ENCODE peak calls at places on chromosomes 12 and 14, in ten cellular contexts. One of them, this sample, is unnamed. For H3K9me3 and H3K4me1, the result is how much of the 10 kb centered on the place peaks cover.

GRCh38 chr14:61217516-61217915 is 63.6 kb downstream of the TMEM30B start:
- DNase-seq in PC-9: no peak
- DNase-seq in SK-N-SH: no peak
- DNase-seq in neural progenitor cell: no peak
- DNase-seq in IMR-90: no peak
- DNase-seq in Karpas-422: no peak
- DNase-seq in A549: no peak
- DNase-seq in DND-41: no peak
- DNase-seq in GM23248: peak
- DNase-seq in PC-3: no peak
- DNase-seq in this sample: no peak

GRCh38 chr14:74609721-74610120 is 2.3 kb downstream of the LTBP2 start:
- DNase-seq in PC-9: no peak
- DNase-seq in SK-N-SH: no peak
- DNase-seq in neural progenitor cell: no peak
- DNase-seq in IMR-90: peak
- DNase-seq in Karpas-422: no peak
- DNase-seq in A549: peak
- DNase-seq in DND-41: no peak
- DNase-seq in GM23248: peak
- DNase-seq in PC-3: no peak
- DNase-seq in this sample: no peak

GRCh38 chr12:86710110-86710509 is 453.9 kb upstream of the MGAT4C start:
- DNase-seq in PC-9: no peak
- DNase-seq in SK-N-SH: no peak
- DNase-seq in neural progenitor cell: no peak
- DNase-seq in IMR-90: peak
- DNase-seq in Karpas-422: no peak
- DNase-seq in A549: no peak
- DNase-seq in DND-41: no peak
- DNase-seq in GM23248: no peak
- DNase-seq in PC-3: no peak
- DNase-seq in this sample: no peak

GRCh38 chr12:46369474-46370379 is 2.8 kb downstream of the SLC38A2 start:
- DNase-seq in PC-9: no peak
- DNase-seq in SK-N-SH: no peak
- DNase-seq in neural progenitor cell: no peak
- DNase-seq in IMR-90: no peak
- DNase-seq in Karpas-422: no peak
- DNase-seq in A549: no peak
- DNase-seq in DND-41: no peak
- DNase-seq in GM23248: no peak
- DNase-seq in PC-3: no peak
- DNase-seq in this sample: no peak

GRCh38 chr14:50060871-50061663 is 55.3 kb downstream of the VCPKMT start:
- DNase-seq in PC-9: peak
- DNase-seq in SK-N-SH: peak
- DNase-seq in neural progenitor cell: no peak
- DNase-seq in IMR-90: peak
- DNase-seq in Karpas-422: no peak
- DNase-seq in A549: peak
- DNase-seq in DND-41: peak
- DNase-seq in GM23248: peak
- DNase-seq in PC-3: peak
- DNase-seq in this sample: peak

GRCh38 chr12:99619389-99620158 is 28.0 kb upstream of the GARIN6 start:
- DNase-seq in PC-9: no peak
- DNase-seq in SK-N-SH: peak
- DNase-seq in neural progenitor cell: peak
- DNase-seq in IMR-90: peak
- DNase-seq in Karpas-422: peak
- DNase-seq in A549: peak
- DNase-seq in DND-41: peak
- DNase-seq in GM23248: peak
- DNase-seq in PC-3: peak
- DNase-seq in this sample: peak

GRCh38 chr14:52042371-52043037 is 26.4 kb downstream of the NID2 start:
- DNase-seq in PC-9: no peak
- DNase-seq in SK-N-SH: no peak
- DNase-seq in neural progenitor cell: no peak
- DNase-seq in IMR-90: no peak
- DNase-seq in Karpas-422: no peak
- DNase-seq in A549: no peak
- DNase-seq in DND-41: no peak
- DNase-seq in GM23248: no peak
- DNase-seq in PC-3: no peak
- DNase-seq in this sample: no peak

GRCh38 chr12:94873368-94874085 is 130.0 kb downstream of the NDUFA12 start:
- DNase-seq in PC-9: no peak
- DNase-seq in SK-N-SH: peak
- DNase-seq in neural progenitor cell: peak
- DNase-seq in IMR-90: no peak
- DNase-seq in Karpas-422: no peak
- DNase-seq in A549: no peak
- DNase-seq in DND-41: no peak
- DNase-seq in GM23248: peak
- DNase-seq in PC-3: no peak
- DNase-seq in this sample: no peak

GRCh38 chr12:26608706-26609105 is 224.3 kb downstream of the ITPR2 start:
- DNase-seq in PC-9: no peak
- DNase-seq in SK-N-SH: no peak
- DNase-seq in neural progenitor cell: no peak
- DNase-seq in IMR-90: no peak
- DNase-seq in Karpas-422: no peak
- DNase-seq in A549: no peak
- DNase-seq in DND-41: no peak
- DNase-seq in GM23248: peak
- DNase-seq in PC-3: no peak
- DNase-seq in this sample: no peak

GRCh38 chr14:41285193-41285748 is 321.4 kb upstream of the LRFN5 start:
- DNase-seq in PC-9: peak
- DNase-seq in SK-N-SH: no peak
- DNase-seq in neural progenitor cell: peak
- DNase-seq in IMR-90: peak
- DNase-seq in Karpas-422: peak
- DNase-seq in A549: peak
- DNase-seq in DND-41: peak
- DNase-seq in GM23248: peak
- DNase-seq in PC-3: peak
- DNase-seq in this sample: peak

GRCh38 chr12:3328571-3328970 is 162.4 kb upstream of the PRMT8 start:
- DNase-seq in PC-9: no peak
- DNase-seq in SK-N-SH: no peak
- DNase-seq in neural progenitor cell: no peak
- DNase-seq in IMR-90: no peak
- DNase-seq in Karpas-422: no peak
- DNase-seq in A549: no peak
- DNase-seq in DND-41: no peak
- DNase-seq in GM23248: no peak
- DNase-seq in PC-3: no peak
- DNase-seq in this sample: no peak

GRCh38 chr12:92059976-92060375 is 85.7 kb downstream of the BTG1 start:
- DNase-seq in PC-9: no peak
- DNase-seq in SK-N-SH: no peak
- DNase-seq in neural progenitor cell: no peak
- DNase-seq in IMR-90: peak
- DNase-seq in Karpas-422: no peak
- DNase-seq in A549: no peak
- DNase-seq in DND-41: no peak
- DNase-seq in GM23248: peak
- DNase-seq in PC-3: peak
- DNase-seq in this sample: peak

GRCh38 chr12:94457331-94457730 is 2.3 kb downstream of the CEP83 start:
- DNase-seq in PC-9: no peak
- DNase-seq in SK-N-SH: no peak
- DNase-seq in neural progenitor cell: no peak
- DNase-seq in IMR-90: no peak
- DNase-seq in Karpas-422: no peak
- DNase-seq in A549: no peak
- DNase-seq in DND-41: no peak
- DNase-seq in GM23248: peak
- DNase-seq in PC-3: no peak
- DNase-seq in this sample: no peak

GRCh38 chr12:29145372-29146170 is 3.5 kb upstream of the FAR2 start:
- DNase-seq in PC-9: no peak
- DNase-seq in SK-N-SH: no peak
- DNase-seq in neural progenitor cell: peak
- DNase-seq in IMR-90: no peak
- DNase-seq in Karpas-422: peak
- DNase-seq in A549: no peak
- DNase-seq in DND-41: no peak
- DNase-seq in GM23248: no peak
- DNase-seq in PC-3: no peak
- DNase-seq in this sample: no peak

GRCh38 chr14:55438066-55438683 is 2.2 kb downstream of the TBPL2 start:
- DNase-seq in PC-9: no peak
- DNase-seq in SK-N-SH: peak
- DNase-seq in neural progenitor cell: peak
- DNase-seq in IMR-90: peak
- DNase-seq in Karpas-422: peak
- DNase-seq in A549: peak
- DNase-seq in DND-41: peak
- DNase-seq in GM23248: peak
- DNase-seq in PC-3: peak
- DNase-seq in this sample: peak

GRCh38 chr14:89249296-89249565 is 167.8 kb downstream of the FOXN3 start:
- DNase-seq in PC-9: no peak
- DNase-seq in SK-N-SH: no peak
- DNase-seq in neural progenitor cell: no peak
- DNase-seq in IMR-90: peak
- DNase-seq in Karpas-422: no peak
- DNase-seq in A549: no peak
- DNase-seq in DND-41: no peak
- DNase-seq in GM23248: no peak
- DNase-seq in PC-3: peak
- DNase-seq in this sample: no peak

DNA sequence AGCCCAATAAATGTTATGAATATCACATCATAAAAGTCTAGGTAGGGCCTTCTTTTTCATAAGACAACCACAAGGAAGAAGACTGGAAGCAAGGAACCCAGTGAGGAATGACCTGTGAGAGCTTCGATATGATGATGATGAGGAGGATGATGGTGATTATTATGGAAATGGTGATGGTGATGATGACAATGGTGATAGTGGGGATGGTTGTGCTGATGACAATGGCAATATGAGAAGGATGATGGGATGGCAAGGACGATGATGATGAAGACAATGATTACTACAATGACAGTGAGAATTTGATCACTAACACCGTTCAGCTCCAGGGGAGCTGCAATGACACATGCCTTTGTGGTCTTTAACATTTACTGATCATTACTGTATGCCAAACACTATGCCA is 7.7 kb upstream of the CKAP4 start:
- DNase-seq in PC-9: no peak
- DNase-seq in SK-N-SH: no peak
- DNase-seq in neural progenitor cell: no peak
- DNase-seq in IMR-90: no peak
- DNase-seq in Karpas-422: no peak
- DNase-seq in A549: no peak
- DNase-seq in DND-41: no peak
- DNase-seq in GM23248: no peak
- DNase-seq in PC-3: no peak
- DNase-seq in this sample: no peak
- H3K4me2 ChIP-seq in PC-9: no peak
- H3K4me2 ChIP-seq in SK-N-SH: no peak
- H3K4me2 ChIP-seq in neural progenitor cell: no peak
- H3K4me2 ChIP-seq in IMR-90: no peak
- H3K4me2 ChIP-seq in Karpas-422: no peak
- H3K4me2 ChIP-seq in A549: no peak
- H3K4me2 ChIP-seq in DND-41: no peak
- H3K4me2 ChIP-seq in GM23248: no peak
- H3K4me2 ChIP-seq in PC-3: no peak
- H3K4me2 ChIP-seq in this sample: no peak

DNA sequence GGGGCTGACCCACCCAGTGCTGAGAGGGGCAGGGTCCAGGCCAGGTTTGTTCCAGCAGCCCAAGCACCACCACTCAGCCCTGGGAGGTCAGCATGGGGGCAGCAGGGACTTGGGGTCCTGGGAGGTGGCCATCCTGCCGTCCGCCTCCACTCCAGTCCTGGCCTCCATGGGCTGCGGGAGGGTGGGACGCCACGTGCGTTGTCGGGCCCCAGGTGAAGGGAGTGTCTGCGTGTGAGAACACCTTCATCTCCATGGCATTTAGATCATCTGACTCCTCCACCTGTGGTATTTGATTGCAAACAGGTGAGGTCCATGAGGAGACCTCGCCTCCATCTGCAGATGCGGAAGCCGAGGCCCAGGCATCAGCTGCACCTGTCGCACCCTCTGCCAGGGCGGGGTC is 44.1 kb downstream of the FBRSL1 start:
- DNase-seq in PC-9: no peak
- DNase-seq in SK-N-SH: no peak
- DNase-seq in neural progenitor cell: no peak
- DNase-seq in IMR-90: no peak
- DNase-seq in Karpas-422: no peak
- DNase-seq in A549: no peak
- DNase-seq in DND-41: no peak
- DNase-seq in GM23248: no peak
- DNase-seq in PC-3: no peak
- DNase-seq in this sample: no peak
- H3K9me3 ChIP-seq in PC-9: under half
- H3K9me3 ChIP-seq in SK-N-SH: under half
- H3K9me3 ChIP-seq in neural progenitor cell: under half
- H3K9me3 ChIP-seq in IMR-90: under half
- H3K9me3 ChIP-seq in Karpas-422: under half
- H3K9me3 ChIP-seq in A549: half or more
- H3K9me3 ChIP-seq in DND-41: under half
- H3K9me3 ChIP-seq in GM23248: under half
- H3K9me3 ChIP-seq in PC-3: under half
- H3K9me3 ChIP-seq in this sample: under half

GRCh38 chr12:131094831-131095805 is 141.4 kb downstream of the ADGRD1 start:
- DNase-seq in PC-9: no peak
- DNase-seq in SK-N-SH: no peak
- DNase-seq in neural progenitor cell: no peak
- DNase-seq in IMR-90: no peak
- DNase-seq in Karpas-422: no peak
- DNase-seq in A549: no peak
- DNase-seq in DND-41: no peak
- DNase-seq in GM23248: no peak
- DNase-seq in PC-3: no peak
- DNase-seq in this sample: no peak
- H3K4me1 ChIP-seq in PC-9: under half
- H3K4me1 ChIP-seq in SK-N-SH: under half
- H3K4me1 ChIP-seq in neural progenitor cell: under half
- H3K4me1 ChIP-seq in IMR-90: under half
- H3K4me1 ChIP-seq in Karpas-422: under half
- H3K4me1 ChIP-seq in A549: under half
- H3K4me1 ChIP-seq in DND-41: under half
- H3K4me1 ChIP-seq in GM23248: under half
- H3K4me1 ChIP-seq in PC-3: under half
- H3K4me1 ChIP-seq in this sample: under half

DNA sequence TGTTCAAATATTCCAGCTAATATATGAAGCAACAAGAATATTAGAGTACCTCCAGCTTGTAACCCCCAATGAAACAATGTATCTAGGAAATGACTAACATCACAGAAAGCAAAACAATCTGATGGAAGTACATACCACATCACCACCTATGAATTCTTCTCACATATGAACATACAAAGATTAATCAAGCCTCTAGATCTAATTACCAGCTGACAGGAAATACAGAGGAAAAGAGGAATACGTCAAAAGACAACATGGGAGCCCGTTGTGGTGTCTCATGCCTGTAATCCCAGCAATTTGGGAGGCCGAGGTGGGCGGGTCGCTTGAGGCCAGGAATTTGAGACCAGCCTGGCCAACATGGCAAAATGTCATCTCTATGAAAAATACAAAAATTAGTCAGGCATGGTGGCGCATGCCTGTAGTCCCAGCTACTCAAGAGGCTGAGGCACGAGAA is 7.5 kb downstream of the NEDD8 start:
- DNase-seq in PC-9: no peak
- DNase-seq in SK-N-SH: no peak
- DNase-seq in neural progenitor cell: no peak
- DNase-seq in IMR-90: peak
- DNase-seq in Karpas-422: no peak
- DNase-seq in A549: no peak
- DNase-seq in DND-41: no peak
- DNase-seq in GM23248: peak
- DNase-seq in PC-3: peak
- DNase-seq in this sample: peak
- H3K4me2 ChIP-seq in PC-9: no peak
- H3K4me2 ChIP-seq in SK-N-SH: peak
- H3K4me2 ChIP-seq in neural progenitor cell: no peak
- H3K4me2 ChIP-seq in IMR-90: peak
- H3K4me2 ChIP-seq in Karpas-422: no peak
- H3K4me2 ChIP-seq in A549: no peak
- H3K4me2 ChIP-seq in DND-41: no peak
- H3K4me2 ChIP-seq in GM23248: peak
- H3K4me2 ChIP-seq in PC-3: no peak
- H3K4me2 ChIP-seq in this sample: no peak